ENCODE peak calls at places on chromosomes 11 and 22, in seven cellular contexts. One of them, this sample, is unnamed.

GRCh38 chr11:86292912-86293606 is 9.0 kb upstream of the HIKESHI start:
- DNase-seq in uterus: no peak
- DNase-seq in HL-60: no peak
- DNase-seq in A549: no peak
- DNase-seq in type B pancreatic cell: no peak
- DNase-seq in PC-3: no peak
- DNase-seq in kidney: no peak
- DNase-seq in this sample: no peak

GRCh38 chr22:38758276-38758945 is 2.6 kb upstream of the SUN2 start:
- DNase-seq in kidney: peak
- DNase-seq in type B pancreatic cell: no peak
- DNase-seq in A549: no peak
- DNase-seq in uterus: no peak
- DNase-seq in HL-60: no peak
- DNase-seq in PC-3: no peak
- DNase-seq in this sample: no peak

GRCh38 chr11:106988151-106988806 is 30.0 kb downstream of the GUCY1A2 start:
- DNase-seq in HL-60: no peak
- DNase-seq in PC-3: peak
- DNase-seq in uterus: peak
- DNase-seq in kidney: no peak
- DNase-seq in type B pancreatic cell: no peak
- DNase-seq in A549: no peak
- DNase-seq in this sample: no peak

GRCh38 chr22:46278656-46279645 is 11.1 kb downstream of the TTC38 start:
- DNase-seq in type B pancreatic cell: no peak
- DNase-seq in A549: no peak
- DNase-seq in HL-60: no peak
- DNase-seq in kidney: no peak
- DNase-seq in uterus: no peak
- DNase-seq in PC-3: no peak
- DNase-seq in this sample: no peak

GRCh38 chr22:32080904-32081303 is 37.8 kb downstream of the SLC5A1 start:
- DNase-seq in PC-3: peak
- DNase-seq in A549: peak
- DNase-seq in uterus: no peak
- DNase-seq in HL-60: no peak
- DNase-seq in kidney: no peak
- DNase-seq in type B pancreatic cell: no peak
- DNase-seq in this sample: peak

GRCh38 chr11:499201-500076 is 7.6 kb downstream of the RNH1 start:
- DNase-seq in type B pancreatic cell: no peak
- DNase-seq in kidney: no peak
- DNase-seq in uterus: no peak
- DNase-seq in HL-60: no peak
- DNase-seq in A549: no peak
- DNase-seq in PC-3: no peak
- DNase-seq in this sample: no peak

GRCh38 chr11:16859651-16860050 is 121.2 kb downstream of the C11orf58 start:
- DNase-seq in PC-3: no peak
- DNase-seq in HL-60: no peak
- DNase-seq in kidney: no peak
- DNase-seq in A549: no peak
- DNase-seq in uterus: no peak
- DNase-seq in type B pancreatic cell: no peak
- DNase-seq in this sample: no peak

GRCh38 chr22:49623715-49624114 is 204.0 kb downstream of the BRD1 start:
- DNase-seq in uterus: no peak
- DNase-seq in PC-3: no peak
- DNase-seq in HL-60: no peak
- DNase-seq in A549: no peak
- DNase-seq in kidney: no peak
- DNase-seq in type B pancreatic cell: no peak
- DNase-seq in this sample: no peak

GRCh38 chr11:2750101-2750509 is 50.3 kb upstream of the KCNQ1OT1 start:
- DNase-seq in A549: no peak
- DNase-seq in PC-3: no peak
- DNase-seq in uterus: peak
- DNase-seq in type B pancreatic cell: no peak
- DNase-seq in HL-60: no peak
- DNase-seq in kidney: peak
- DNase-seq in this sample: no peak

GRCh38 chr11:27497284-27497866 is 9.2 kb downstream of the LIN7C start:
- DNase-seq in uterus: no peak
- DNase-seq in PC-3: peak
- DNase-seq in type B pancreatic cell: no peak
- DNase-seq in A549: peak
- DNase-seq in kidney: no peak
- DNase-seq in HL-60: no peak
- DNase-seq in this sample: no peak

GRCh38 chr11:129453293-129453721 is 77.7 kb downstream of the BARX2 start:
- DNase-seq in A549: no peak
- DNase-seq in HL-60: no peak
- DNase-seq in uterus: no peak
- DNase-seq in type B pancreatic cell: no peak
- DNase-seq in kidney: no peak
- DNase-seq in PC-3: peak
- DNase-seq in this sample: no peak

GRCh38 chr22:42856179-42856864 is 751 bp downstream of the ARFGAP3 start:
- DNase-seq in kidney: peak
- DNase-seq in uterus: peak
- DNase-seq in HL-60: peak
- DNase-seq in A549: no peak
- DNase-seq in PC-3: no peak
- DNase-seq in type B pancreatic cell: no peak
- DNase-seq in this sample: no peak

GRCh38 chr11:116240661-116241060 is 532.1 kb downstream of the BUD13 start:
- DNase-seq in HL-60: no peak
- DNase-seq in type B pancreatic cell: no peak
- DNase-seq in kidney: no peak
- DNase-seq in PC-3: no peak
- DNase-seq in A549: no peak
- DNase-seq in uterus: no peak
- DNase-seq in this sample: no peak

GRCh38 chr11:6818967-6819366 is 19.5 kb upstream of the OR6A2 start:
- DNase-seq in type B pancreatic cell: no peak
- DNase-seq in A549: no peak
- DNase-seq in kidney: no peak
- DNase-seq in PC-3: no peak
- DNase-seq in HL-60: no peak
- DNase-seq in uterus: no peak
- DNase-seq in this sample: no peak

GRCh38 chr11:6813651-6814050 is 14.2 kb upstream of the OR6A2 start:
- DNase-seq in A549: no peak
- DNase-seq in kidney: no peak
- DNase-seq in type B pancreatic cell: no peak
- DNase-seq in HL-60: no peak
- DNase-seq in uterus: no peak
- DNase-seq in PC-3: no peak
- DNase-seq in this sample: no peak

GRCh38 chr11:6812391-6813005 is 13.0 kb upstream of the OR6A2 start:
- DNase-seq in kidney: no peak
- DNase-seq in HL-60: peak
- DNase-seq in A549: peak
- DNase-seq in PC-3: peak
- DNase-seq in uterus: no peak
- DNase-seq in type B pancreatic cell: no peak
- DNase-seq in this sample: peak

DNA sequence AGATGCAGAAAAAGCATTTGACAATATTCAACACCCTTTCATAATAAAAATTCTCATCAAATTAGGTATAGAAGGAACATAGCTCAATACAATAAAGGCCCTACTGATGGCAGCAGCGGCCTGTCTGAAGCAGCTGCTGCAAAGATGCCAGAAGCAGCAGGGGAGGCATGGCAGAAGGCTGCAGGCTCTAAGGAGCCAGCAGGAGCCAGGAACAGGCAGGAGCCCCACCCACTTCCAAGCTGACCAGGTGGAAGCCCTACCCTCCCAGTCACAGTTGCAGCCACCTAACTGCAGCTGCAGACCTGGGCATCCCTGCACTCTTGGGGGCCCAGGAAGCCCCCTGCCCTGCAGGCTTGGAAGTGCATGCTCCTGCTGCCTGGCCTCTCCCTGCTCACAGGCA is 18.2 kb upstream of the OR6A2 start:
- DNase-seq in HL-60: no peak
- DNase-seq in uterus: no peak
- DNase-seq in PC-3: no peak
- DNase-seq in kidney: no peak
- DNase-seq in type B pancreatic cell: no peak
- DNase-seq in A549: no peak
- DNase-seq in this sample: no peak
- TF ChIP-seq CTCF in HL-60: no peak
- TF ChIP-seq CTCF in uterus: no peak
- TF ChIP-seq CTCF in PC-3: no peak
- TF ChIP-seq CTCF in kidney: no peak
- TF ChIP-seq CTCF in type B pancreatic cell: no peak
- TF ChIP-seq CTCF in A549: no peak
- TF ChIP-seq CTCF in this sample: no peak

DNA sequence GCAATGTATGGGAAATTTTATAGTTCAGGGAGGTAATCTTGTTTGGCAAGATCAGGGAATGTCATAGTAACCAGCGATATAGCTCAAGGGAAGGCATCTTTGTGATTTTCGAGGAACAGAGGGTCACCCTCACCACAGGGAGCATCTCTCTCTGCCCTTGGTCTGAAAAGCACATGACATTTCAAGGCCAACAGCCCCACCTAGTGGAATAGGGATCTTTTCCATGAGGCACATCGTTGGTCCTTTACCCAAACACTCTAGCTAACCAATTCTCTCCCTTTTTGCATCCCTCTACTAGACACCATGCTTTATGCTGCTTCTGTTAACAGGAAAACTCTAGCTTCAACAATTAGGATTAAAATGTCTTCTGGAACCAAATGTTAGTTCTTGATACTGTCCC is 179.0 kb downstream of the GRM5 start:
- DNase-seq in type B pancreatic cell: no peak
- DNase-seq in kidney: no peak
- DNase-seq in HL-60: peak
- DNase-seq in uterus: no peak
- DNase-seq in PC-3: peak
- DNase-seq in A549: peak
- DNase-seq in this sample: peak
- TF ChIP-seq CTCF in type B pancreatic cell: peak
- TF ChIP-seq CTCF in kidney: no peak
- TF ChIP-seq CTCF in HL-60: peak
- TF ChIP-seq CTCF in uterus: no peak
- TF ChIP-seq CTCF in PC-3: peak
- TF ChIP-seq CTCF in A549: peak
- TF ChIP-seq CTCF in this sample: peak

DNA sequence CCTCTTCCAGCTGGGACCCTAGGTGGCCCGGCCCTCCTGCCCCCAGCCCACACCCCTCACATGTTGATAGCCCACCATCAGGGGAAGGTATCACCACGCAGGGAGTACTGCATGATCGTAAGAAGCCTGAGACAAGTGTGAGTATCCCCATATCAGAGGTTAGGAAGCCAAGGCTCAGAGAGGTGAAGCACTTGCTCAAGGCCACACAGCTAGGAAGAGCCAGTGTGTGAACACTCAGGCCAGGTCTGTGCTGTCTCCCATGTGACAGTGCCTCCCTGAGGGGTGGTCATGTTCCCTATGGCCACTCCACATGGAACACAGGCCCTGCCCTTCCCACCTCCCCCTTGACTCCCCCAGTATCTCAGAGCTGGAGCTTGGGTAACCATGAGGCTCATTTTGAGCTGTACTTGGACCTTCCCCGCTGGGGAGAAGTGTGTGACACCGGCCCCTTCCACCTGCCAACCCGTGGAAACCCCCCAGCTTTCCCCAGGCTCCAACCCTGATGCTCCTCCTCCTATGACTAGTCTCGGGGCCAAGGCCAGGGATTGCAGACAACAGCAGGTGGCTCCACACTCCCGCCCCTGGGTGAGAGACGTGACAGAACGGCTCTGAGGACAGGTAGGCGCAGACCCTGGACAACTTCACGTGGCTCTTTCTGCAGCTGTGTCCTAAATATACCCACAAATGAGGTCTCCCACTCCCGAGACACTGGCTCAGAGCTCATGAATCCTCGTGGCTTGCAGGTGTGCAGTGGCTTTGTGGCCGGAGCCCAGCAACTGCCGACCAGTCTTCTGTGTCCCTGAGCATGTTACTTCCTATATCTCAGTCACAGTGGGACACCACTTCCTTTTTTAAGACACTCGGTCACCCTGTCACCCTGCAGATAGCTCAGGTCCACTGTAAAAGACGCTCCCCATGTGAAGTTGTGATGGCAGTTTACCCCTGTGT is 55.3 kb downstream of the NECTIN1 start:
- DNase-seq in A549: no peak
- DNase-seq in kidney: no peak
- DNase-seq in HL-60: peak
- DNase-seq in uterus: no peak
- DNase-seq in type B pancreatic cell: no peak
- DNase-seq in PC-3: no peak
- DNase-seq in this sample: peak
- TF ChIP-seq CTCF in A549: no peak
- TF ChIP-seq CTCF in kidney: peak
- TF ChIP-seq CTCF in HL-60: peak
- TF ChIP-seq CTCF in uterus: no peak
- TF ChIP-seq CTCF in type B pancreatic cell: no peak
- TF ChIP-seq CTCF in PC-3: no peak
- TF ChIP-seq CTCF in this sample: peak

GRCh38 chr22:20430641-20431519 is 6.7 kb downstream of the SCARF2 start:
- DNase-seq in type B pancreatic cell: no peak
- DNase-seq in A549: peak
- DNase-seq in uterus: no peak
- DNase-seq in kidney: peak
- DNase-seq in PC-3: peak
- DNase-seq in HL-60: peak
- DNase-seq in this sample: no peak
- TF ChIP-seq CTCF in type B pancreatic cell: peak
- TF ChIP-seq CTCF in A549: peak
- TF ChIP-seq CTCF in uterus: peak
- TF ChIP-seq CTCF in kidney: peak
- TF ChIP-seq CTCF in PC-3: peak
- TF ChIP-seq CTCF in HL-60: no peak
- TF ChIP-seq CTCF in this sample: peak

GRCh38 chr22:41832553-41833368 is at the start of gene SREBF2:
- DNase-seq in HL-60: peak
- DNase-seq in kidney: peak
- DNase-seq in type B pancreatic cell: peak
- DNase-seq in A549: peak
- DNase-seq in uterus: peak
- DNase-seq in PC-3: peak
- DNase-seq in this sample: peak
- TF ChIP-seq CTCF in HL-60: no peak
- TF ChIP-seq CTCF in kidney: no peak
- TF ChIP-seq CTCF in type B pancreatic cell: no peak
- TF ChIP-seq CTCF in A549: no peak
- TF ChIP-seq CTCF in uterus: peak
- TF ChIP-seq CTCF in PC-3: no peak
- TF ChIP-seq CTCF in this sample: no peak

DNA sequence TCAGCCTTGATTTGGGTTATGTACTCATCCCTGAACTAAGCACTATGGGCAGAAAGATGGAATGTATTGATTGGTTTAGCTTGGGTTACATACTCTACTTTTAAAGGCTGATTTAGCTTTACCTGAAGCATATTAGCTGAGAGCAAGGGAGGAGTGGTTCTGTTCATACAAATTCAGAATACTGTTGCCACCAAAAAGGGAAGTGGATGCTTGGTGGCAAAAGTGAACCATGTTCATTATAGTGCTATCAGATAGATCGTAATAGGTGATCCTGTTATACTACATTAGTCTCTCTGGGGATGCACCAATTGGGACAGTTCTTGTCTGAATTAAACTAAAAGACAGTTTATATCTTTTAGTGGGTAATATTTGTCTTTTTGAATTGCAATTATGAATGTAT is 44.5 kb upstream of the RRM1 start:
- DNase-seq in PC-3: no peak
- DNase-seq in A549: no peak
- DNase-seq in kidney: no peak
- DNase-seq in type B pancreatic cell: no peak
- DNase-seq in uterus: no peak
- DNase-seq in HL-60: no peak
- DNase-seq in this sample: no peak
- TF ChIP-seq CTCF in PC-3: no peak
- TF ChIP-seq CTCF in A549: no peak
- TF ChIP-seq CTCF in kidney: no peak
- TF ChIP-seq CTCF in type B pancreatic cell: no peak
- TF ChIP-seq CTCF in uterus: no peak
- TF ChIP-seq CTCF in HL-60: no peak
- TF ChIP-seq CTCF in this sample: no peak

This sample was measured in GM12864.